ENCODE peak calls at places on chromosomes 7 and 10, in ten cellular contexts. One of them, this sample, is unnamed.
A peak's percentile ranks its signal among the peaks of the same experiment; 100 is the strongest.

GRCh38 chr10:109966961-109967738 is 40.6 kb upstream of the ADD3 start:
- DNase-seq in A549: peak; percentile 23
- DNase-seq in type B pancreatic cell: no peak
- DNase-seq in stomach: no peak
- DNase-seq in germinal center: no peak
- DNase-seq in activated CD8-positive, alpha-beta memory T cell treated with anti-CD3 and anti-CD28 coated beads for 4 hours: no peak
- DNase-seq in foreskin melanocyte: no peak
- DNase-seq in dorsolateral prefrontal cortex: peak; percentile 35
- DNase-seq in ACHN: no peak
- DNase-seq in NCI-H524: no peak
- DNase-seq in this sample: no peak

GRCh38 chr10:113168560-113168959 is 218.5 kb downstream of the TCF7L2 start:
- DNase-seq in germinal center: no peak
- DNase-seq in NCI-H524: no peak
- DNase-seq in dorsolateral prefrontal cortex: no peak
- DNase-seq in activated CD8-positive, alpha-beta memory T cell treated with anti-CD3 and anti-CD28 coated beads for 4 hours: no peak
- DNase-seq in ACHN: no peak
- DNase-seq in stomach: no peak
- DNase-seq in foreskin melanocyte: no peak
- DNase-seq in type B pancreatic cell: no peak
- DNase-seq in A549: no peak
- DNase-seq in this sample: no peak

GRCh38 chr10:110845756-110846620 is 25.7 kb upstream of the PDCD4 start:
- DNase-seq in foreskin melanocyte: no peak
- DNase-seq in stomach: peak; percentile 83
- DNase-seq in type B pancreatic cell: no peak
- DNase-seq in germinal center: no peak
- DNase-seq in A549: peak; percentile 24
- DNase-seq in NCI-H524: no peak
- DNase-seq in dorsolateral prefrontal cortex: no peak
- DNase-seq in activated CD8-positive, alpha-beta memory T cell treated with anti-CD3 and anti-CD28 coated beads for 4 hours: no peak
- DNase-seq in ACHN: no peak
- DNase-seq in this sample: no peak

GRCh38 chr7:155862088-155862487 is 49.8 kb upstream of the SHH start:
- DNase-seq in A549: peak; percentile 52
- DNase-seq in ACHN: no peak
- DNase-seq in germinal center: no peak
- DNase-seq in foreskin melanocyte: no peak
- DNase-seq in stomach: peak; percentile 25
- DNase-seq in activated CD8-positive, alpha-beta memory T cell treated with anti-CD3 and anti-CD28 coated beads for 4 hours: no peak
- DNase-seq in dorsolateral prefrontal cortex: no peak
- DNase-seq in type B pancreatic cell: no peak
- DNase-seq in NCI-H524: no peak
- DNase-seq in this sample: no peak

GRCh38 chr7:129225206-129225930 is 538 bp downstream of the AHCYL2 start:
- DNase-seq in foreskin melanocyte: peak; percentile 18
- DNase-seq in germinal center: peak; percentile 41
- DNase-seq in activated CD8-positive, alpha-beta memory T cell treated with anti-CD3 and anti-CD28 coated beads for 4 hours: peak; percentile 36
- DNase-seq in type B pancreatic cell: peak; percentile 77
- DNase-seq in dorsolateral prefrontal cortex: peak; percentile 50
- DNase-seq in NCI-H524: peak; percentile 51
- DNase-seq in stomach: peak; percentile 55
- DNase-seq in ACHN: peak; percentile 61
- DNase-seq in A549: peak; percentile 48
- DNase-seq in this sample: no peak

GRCh38 chr10:94936721-94937120 is 1.7 kb upstream of the CYP2C9 start:
- DNase-seq in foreskin melanocyte: no peak
- DNase-seq in ACHN: no peak
- DNase-seq in A549: no peak
- DNase-seq in NCI-H524: no peak
- DNase-seq in activated CD8-positive, alpha-beta memory T cell treated with anti-CD3 and anti-CD28 coated beads for 4 hours: no peak
- DNase-seq in type B pancreatic cell: no peak
- DNase-seq in stomach: no peak
- DNase-seq in germinal center: no peak
- DNase-seq in dorsolateral prefrontal cortex: no peak
- DNase-seq in this sample: no peak

GRCh38 chr10:114271014-114271778 is 32.1 kb downstream of the VWA2 start:
- DNase-seq in foreskin melanocyte: no peak
- DNase-seq in activated CD8-positive, alpha-beta memory T cell treated with anti-CD3 and anti-CD28 coated beads for 4 hours: no peak
- DNase-seq in A549: no peak
- DNase-seq in stomach: peak; percentile 58
- DNase-seq in ACHN: no peak
- DNase-seq in type B pancreatic cell: no peak
- DNase-seq in germinal center: no peak
- DNase-seq in NCI-H524: no peak
- DNase-seq in dorsolateral prefrontal cortex: no peak
- DNase-seq in this sample: no peak

GRCh38 chr10:87546971-87547413 is 42.3 kb downstream of the MINPP1 start:
- DNase-seq in stomach: no peak
- DNase-seq in foreskin melanocyte: no peak
- DNase-seq in dorsolateral prefrontal cortex: no peak
- DNase-seq in activated CD8-positive, alpha-beta memory T cell treated with anti-CD3 and anti-CD28 coated beads for 4 hours: no peak
- DNase-seq in germinal center: no peak
- DNase-seq in type B pancreatic cell: no peak
- DNase-seq in A549: no peak
- DNase-seq in ACHN: no peak
- DNase-seq in NCI-H524: no peak
- DNase-seq in this sample: no peak

GRCh38 chr10:31074357-31075065 is 42.8 kb upstream of the ZNF438 start:
- DNase-seq in A549: no peak
- DNase-seq in NCI-H524: peak; percentile 14
- DNase-seq in stomach: no peak
- DNase-seq in germinal center: no peak
- DNase-seq in type B pancreatic cell: no peak
- DNase-seq in activated CD8-positive, alpha-beta memory T cell treated with anti-CD3 and anti-CD28 coated beads for 4 hours: no peak
- DNase-seq in foreskin melanocyte: no peak
- DNase-seq in ACHN: no peak
- DNase-seq in dorsolateral prefrontal cortex: no peak
- DNase-seq in this sample: no peak

GRCh38 chr7:92695308-92696261 is 105.4 kb upstream of the FAM133B start:
- DNase-seq in activated CD8-positive, alpha-beta memory T cell treated with anti-CD3 and anti-CD28 coated beads for 4 hours: no peak
- DNase-seq in stomach: peak; percentile 87
- DNase-seq in germinal center: no peak
- DNase-seq in dorsolateral prefrontal cortex: no peak
- DNase-seq in A549: peak; percentile 81
- DNase-seq in type B pancreatic cell: peak; percentile 75
- DNase-seq in ACHN: peak; percentile 91
- DNase-seq in foreskin melanocyte: peak; percentile 78
- DNase-seq in NCI-H524: peak; percentile 76
- DNase-seq in this sample: no peak

GRCh38 chr10:18238875-18239485 is 98.8 kb downstream of the CACNB2 start:
- DNase-seq in stomach: no peak
- DNase-seq in foreskin melanocyte: peak; percentile 18
- DNase-seq in activated CD8-positive, alpha-beta memory T cell treated with anti-CD3 and anti-CD28 coated beads for 4 hours: no peak
- DNase-seq in germinal center: peak; percentile 13
- DNase-seq in NCI-H524: peak; percentile 26
- DNase-seq in A549: peak; percentile 51
- DNase-seq in type B pancreatic cell: no peak
- DNase-seq in dorsolateral prefrontal cortex: no peak
- DNase-seq in ACHN: peak; percentile 26
- DNase-seq in this sample: no peak

GRCh38 chr7:17474724-17475344 is 176.4 kb downstream of the AHR start:
- DNase-seq in stomach: no peak
- DNase-seq in activated CD8-positive, alpha-beta memory T cell treated with anti-CD3 and anti-CD28 coated beads for 4 hours: no peak
- DNase-seq in A549: peak; percentile 13
- DNase-seq in NCI-H524: no peak
- DNase-seq in type B pancreatic cell: no peak
- DNase-seq in foreskin melanocyte: no peak
- DNase-seq in ACHN: peak; percentile 8
- DNase-seq in dorsolateral prefrontal cortex: no peak
- DNase-seq in germinal center: peak; percentile 45
- DNase-seq in this sample: no peak

GRCh38 chr10:25113231-25114035 is 61.4 kb upstream of the GPR158 start:
- DNase-seq in NCI-H524: peak; percentile 67
- DNase-seq in A549: peak; percentile 80
- DNase-seq in germinal center: peak; percentile 20
- DNase-seq in foreskin melanocyte: peak; percentile 64
- DNase-seq in ACHN: peak; percentile 65
- DNase-seq in stomach: peak; percentile 85
- DNase-seq in activated CD8-positive, alpha-beta memory T cell treated with anti-CD3 and anti-CD28 coated beads for 4 hours: peak; percentile 5
- DNase-seq in dorsolateral prefrontal cortex: peak; percentile 91
- DNase-seq in type B pancreatic cell: peak; percentile 76
- DNase-seq in this sample: no peak

GRCh38 chr7:107658467-107658866 is 2.2 kb upstream of the SLC26A4 start:
- DNase-seq in dorsolateral prefrontal cortex: no peak
- DNase-seq in foreskin melanocyte: no peak
- DNase-seq in type B pancreatic cell: no peak
- DNase-seq in ACHN: no peak
- DNase-seq in germinal center: no peak
- DNase-seq in stomach: no peak
- DNase-seq in NCI-H524: no peak
- DNase-seq in activated CD8-positive, alpha-beta memory T cell treated with anti-CD3 and anti-CD28 coated beads for 4 hours: no peak
- DNase-seq in A549: no peak
- DNase-seq in this sample: no peak

GRCh38 chr10:96657385-96657784 is 62.9 kb downstream of the PIK3AP1 start:
- DNase-seq in ACHN: no peak
- DNase-seq in type B pancreatic cell: no peak
- DNase-seq in germinal center: no peak
- DNase-seq in dorsolateral prefrontal cortex: no peak
- DNase-seq in NCI-H524: no peak
- DNase-seq in stomach: no peak
- DNase-seq in foreskin melanocyte: no peak
- DNase-seq in A549: no peak
- DNase-seq in activated CD8-positive, alpha-beta memory T cell treated with anti-CD3 and anti-CD28 coated beads for 4 hours: no peak
- DNase-seq in this sample: no peak

GRCh38 chr7:91398341-91398740 is 134.1 kb downstream of the FZD1 start:
- DNase-seq in ACHN: no peak
- DNase-seq in foreskin melanocyte: no peak
- DNase-seq in germinal center: no peak
- DNase-seq in type B pancreatic cell: no peak
- DNase-seq in A549: no peak
- DNase-seq in dorsolateral prefrontal cortex: no peak
- DNase-seq in NCI-H524: no peak
- DNase-seq in stomach: no peak
- DNase-seq in activated CD8-positive, alpha-beta memory T cell treated with anti-CD3 and anti-CD28 coated beads for 4 hours: no peak
- DNase-seq in this sample: no peak

GRCh38 chr7:34396437-34397064 is 261.5 kb upstream of the NPSR1 start:
- DNase-seq in A549: no peak
- DNase-seq in stomach: no peak
- DNase-seq in type B pancreatic cell: no peak
- DNase-seq in ACHN: no peak
- DNase-seq in germinal center: no peak
- DNase-seq in NCI-H524: no peak
- DNase-seq in foreskin melanocyte: no peak
- DNase-seq in activated CD8-positive, alpha-beta memory T cell treated with anti-CD3 and anti-CD28 coated beads for 4 hours: no peak
- DNase-seq in dorsolateral prefrontal cortex: no peak
- DNase-seq in this sample: no peak